ENCODE peak calls at places on chromosomes 12 and 14, in eight cellular contexts. C is naive thymus-derived CD4-positive, alpha-beta T cell; H is HFF-Myc; N is esophagus squamous epithelium; V is heart left ventricle; G is adipocyte; I is IMR-90; F is PC-3. E is an unnamed sample.

GRCh38 chr14:21496453-21496852 is 14.7 kb downstream of the METTL3 start:
- DNase-seq in H (no peak), G (peak), I (peak), F (no peak), C (no peak), V (no peak), N (no peak), E (peak)

GRCh38 chr14:67232066-67232465 is 9.2 kb upstream of the PALS1 start:
- DNase-seq in G (no peak), N (no peak), C (no peak), I (no peak), H (no peak), F (no peak), V (no peak), E (no peak)

GRCh38 chr12:1933342-1933992 is 15.0 kb upstream of the CACNA2D4 start:
- DNase-seq in V (no peak), G (peak), C (no peak), H (no peak), I (peak), F (no peak), N (no peak), E (no peak)

GRCh38 chr12:107681836-107682820 is 3.5 kb upstream of the PWP1 start:
- DNase-seq in G (no peak), F (no peak), V (no peak), N (no peak), C (no peak), H (no peak), I (no peak), E (no peak)

GRCh38 chr12:118126119-118126757 is 9.7 kb upstream of the PEBP1 start:
- DNase-seq in F (no peak), C (no peak), V (peak), H (no peak), N (no peak), G (no peak), I (no peak), E (no peak)

GRCh38 chr14:29548948-29549370 is 378.7 kb downstream of the PRKD1 start:
- DNase-seq in I (peak), F (peak), H (peak), N (no peak), C (no peak), V (no peak), G (peak), E (peak)

GRCh38 chr14:55417955-55418354 is 6.3 kb upstream of the ATG14 start:
- DNase-seq in F (no peak), N (no peak), H (no peak), G (no peak), C (no peak), I (no peak), V (no peak), E (no peak)

GRCh38 chr12:7354521-7354920 is 50.6 kb downstream of the ACSM4 start:
- DNase-seq in V (no peak), G (no peak), N (no peak), F (peak), I (no peak), H (no peak), C (no peak), E (no peak)

GRCh38 chr12:32051511-32052299 is 54.9 kb upstream of the BICD1 start:
- DNase-seq in V (no peak), C (no peak), I (peak), H (peak), G (peak), F (peak), N (no peak), E (peak)

GRCh38 chr14:71103662-71104484 is 196.6 kb downstream of the PCNX1 start:
- DNase-seq in C (no peak), N (no peak), I (peak), V (no peak), G (peak), F (peak), H (peak), E (peak)

GRCh38 chr14:61188936-61189808 is 92.0 kb downstream of the TMEM30B start:
- DNase-seq in H (no peak), C (peak), V (peak), I (peak), G (peak), F (peak), N (no peak), E (peak)

GRCh38 chr14:69651653-69652052 is 40.3 kb downstream of the SUSD6 start:
- DNase-seq in N (no peak), V (no peak), G (no peak), I (peak), F (no peak), H (no peak), C (no peak), E (no peak)

GRCh38 chr12:94644622-94645021 is 5.7 kb downstream of the TMCC3 start:
- DNase-seq in N (no peak), F (peak), G (peak), H (peak), C (no peak), I (peak), V (no peak), E (peak)

GRCh38 chr12:41684997-41685396 is 459.7 kb downstream of the GXYLT1 start:
- DNase-seq in F (no peak), H (no peak), N (no peak), I (no peak), C (no peak), G (peak), V (no peak), E (no peak)

DNA sequence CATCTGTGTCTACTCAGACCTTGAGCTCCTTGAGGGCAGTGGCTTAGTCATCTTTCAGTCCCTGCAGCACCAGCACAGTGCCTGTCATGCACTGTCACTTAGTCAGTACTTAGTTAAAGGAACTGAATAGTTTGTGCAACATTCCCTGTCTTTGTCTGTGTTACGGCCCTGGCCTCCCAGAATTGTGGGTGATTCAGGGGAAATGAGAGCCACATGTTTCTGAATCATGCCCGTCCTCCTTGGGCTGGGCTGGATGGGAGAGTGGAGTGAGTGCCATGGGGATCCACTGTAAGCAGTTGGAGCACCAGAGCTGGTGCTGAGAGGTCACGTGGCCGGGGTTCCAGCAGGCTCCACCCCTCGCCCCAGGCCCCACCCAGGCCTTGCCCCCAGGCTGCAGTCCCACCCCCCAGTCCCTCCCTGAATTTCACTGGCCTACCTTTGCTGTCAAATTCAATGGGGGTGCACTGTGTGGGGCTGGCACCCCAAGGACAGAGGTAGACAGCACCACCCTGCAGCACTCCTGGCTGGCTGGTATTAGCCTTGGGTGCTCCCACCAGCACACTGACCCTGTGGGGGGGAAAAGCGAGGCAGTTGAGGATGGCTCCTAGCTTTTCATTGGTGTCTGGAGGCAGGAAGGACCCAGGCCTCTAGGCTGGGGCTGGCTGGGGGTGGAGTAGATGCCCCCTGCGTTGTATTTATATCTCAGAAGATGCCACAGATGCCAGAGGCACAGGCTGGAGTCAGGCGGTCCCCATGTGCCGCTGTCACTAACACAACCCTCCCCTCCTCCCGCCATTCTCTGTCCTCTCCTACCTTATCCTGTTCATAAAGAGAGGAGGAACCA is 7.4 kb downstream of the ITGA5 start:
- DNase-seq in H (peak), I (peak), F (peak), N (no peak), C (peak), G (peak), V (peak), E (peak)
- H3K4me3 ChIP-seq in H (no peak), I (no peak), F (no peak), N (peak), C (peak), G (no peak), V (no peak), E (no peak)

GRCh38 chr12:96047621-96048211 is 12.3 kb upstream of the LTA4H start:
- DNase-seq in N (no peak), V (no peak), H (no peak), C (no peak), I (peak), F (peak), G (peak), E (peak)
- H3K4me3 ChIP-seq in N (no peak), V (no peak), H (no peak), C (peak), I (no peak), F (peak), G (peak), E (no peak)

DNA sequence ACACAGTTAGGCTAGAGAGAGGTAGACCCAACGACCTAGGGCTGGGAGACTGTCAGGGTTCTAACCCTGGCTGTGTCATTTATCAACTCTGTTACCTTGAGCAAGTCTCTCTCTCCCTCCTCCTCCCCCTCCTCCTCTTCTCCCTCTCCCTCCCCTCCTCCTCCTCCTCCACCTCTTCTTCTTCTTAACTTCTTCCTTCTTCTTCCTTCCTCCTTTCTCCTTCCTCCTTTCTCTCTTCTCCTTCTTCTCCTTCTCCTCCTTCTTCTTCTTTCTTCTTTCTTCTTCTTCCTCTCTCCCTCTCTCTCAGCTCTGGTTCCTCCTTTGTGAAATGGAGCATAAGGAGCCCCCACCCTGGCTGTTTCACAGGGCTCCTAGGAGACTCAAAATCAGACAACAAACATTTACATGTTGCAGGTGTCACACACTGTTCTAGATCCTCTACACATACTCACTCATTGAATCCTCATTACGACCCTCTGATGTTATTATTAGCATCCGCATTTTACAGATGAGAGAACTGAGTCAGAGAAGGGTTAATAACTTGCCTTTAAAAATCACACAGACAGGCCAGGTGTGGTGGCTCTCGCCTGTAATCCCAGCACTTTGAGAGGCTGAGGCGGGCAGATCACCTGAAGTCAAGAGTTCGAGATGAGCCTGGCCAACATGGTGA is 2.2 kb upstream of the KCNH3 start:
- DNase-seq in G (no peak), V (no peak), H (no peak), F (no peak), I (no peak), N (no peak), C (no peak), E (no peak)
- H3K4me3 ChIP-seq in G (no peak), V (no peak), H (no peak), F (no peak), I (no peak), N (no peak), C (no peak), E (no peak)

GRCh38 chr14:64196668-64197411 is 97.3 kb downstream of the ESR2 start:
- DNase-seq in G (peak), F (no peak), V (peak), I (peak), N (no peak), C (no peak), H (no peak), E (peak)
- H3K4me3 ChIP-seq in G (peak), F (no peak), V (peak), I (peak), N (peak), C (no peak), H (peak), E (peak)

DNA sequence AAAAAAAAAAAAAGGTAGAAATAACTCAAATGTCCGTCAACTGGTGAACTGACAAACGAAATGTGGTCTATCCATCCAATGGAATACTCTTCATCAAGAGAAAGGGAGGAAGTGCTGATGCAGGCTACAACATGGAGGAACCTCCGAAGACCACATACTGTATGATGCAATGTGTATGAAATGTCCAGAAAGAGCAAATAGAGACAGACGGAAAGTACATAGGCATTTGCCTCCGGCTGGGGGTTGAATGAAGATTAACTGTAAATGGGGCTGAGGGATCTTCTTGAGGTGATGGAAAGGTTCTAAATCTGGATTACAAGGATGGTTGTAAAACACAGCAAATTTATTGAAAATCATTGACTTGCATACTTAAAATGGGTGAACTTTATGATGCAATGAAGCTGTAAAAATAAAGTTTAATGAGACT is 35.4 kb downstream of the DLK1 start:
- DNase-seq in I (peak), C (no peak), G (peak), V (no peak), F (peak), H (no peak), N (no peak), E (peak)
- H3K4me3 ChIP-seq in I (no peak), C (no peak), G (no peak), V (no peak), F (no peak), H (no peak), N (no peak), E (no peak)

GRCh38 chr12:57009949-57010626 is 3.7 kb upstream of the ZBTB39 start:
- DNase-seq in V (no peak), G (no peak), N (no peak), H (no peak), F (no peak), I (no peak), C (no peak), E (no peak)
- H3K4me3 ChIP-seq in V (no peak), G (no peak), N (no peak), H (no peak), F (no peak), I (no peak), C (no peak), E (no peak)

DNA sequence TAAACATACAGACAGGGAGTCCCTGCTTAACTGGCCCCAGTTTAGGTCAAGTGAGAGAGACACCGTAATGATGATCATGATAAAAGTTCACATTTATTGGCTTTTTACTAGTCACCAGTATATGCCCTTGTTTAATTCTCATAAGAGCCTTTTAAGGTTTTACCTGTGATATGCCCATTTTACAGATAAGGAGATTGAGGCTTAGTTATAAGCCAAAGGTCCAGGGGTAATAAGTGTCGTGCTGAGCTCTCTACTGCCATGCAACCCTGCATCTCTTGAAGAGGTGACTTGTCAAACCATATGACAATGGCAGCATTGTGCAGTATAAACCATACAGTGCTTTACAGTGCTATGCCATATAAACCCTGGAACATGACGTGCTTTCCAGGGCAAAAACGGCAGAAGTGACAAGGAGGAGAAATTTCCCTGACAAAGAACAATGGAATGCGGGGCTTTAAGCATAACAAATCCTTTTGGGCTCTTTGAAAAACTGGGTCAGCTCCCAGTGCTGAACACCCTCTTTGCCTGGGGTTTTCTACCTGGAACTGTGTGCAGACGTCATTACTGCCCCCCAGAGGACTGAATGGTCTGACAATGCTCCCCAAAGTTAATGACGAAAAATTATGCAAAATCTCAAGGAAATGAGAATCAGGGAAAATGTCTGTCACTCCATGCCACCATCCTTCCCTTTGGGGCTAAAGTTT is 59.7 kb upstream of the C14orf132 start:
- DNase-seq in G (peak), I (no peak), H (no peak), F (no peak), V (no peak), C (no peak), N (no peak), E (no peak)
- H3K4me3 ChIP-seq in G (no peak), I (no peak), H (no peak), F (no peak), V (no peak), C (no peak), N (no peak), E (no peak)

GRCh38 chr12:97781342-97781741 is 318.7 kb downstream of the RMST start:
- DNase-seq in F (no peak), C (no peak), I (no peak), H (no peak), G (no peak), N (no peak), V (no peak), E (no peak)

DNA sequence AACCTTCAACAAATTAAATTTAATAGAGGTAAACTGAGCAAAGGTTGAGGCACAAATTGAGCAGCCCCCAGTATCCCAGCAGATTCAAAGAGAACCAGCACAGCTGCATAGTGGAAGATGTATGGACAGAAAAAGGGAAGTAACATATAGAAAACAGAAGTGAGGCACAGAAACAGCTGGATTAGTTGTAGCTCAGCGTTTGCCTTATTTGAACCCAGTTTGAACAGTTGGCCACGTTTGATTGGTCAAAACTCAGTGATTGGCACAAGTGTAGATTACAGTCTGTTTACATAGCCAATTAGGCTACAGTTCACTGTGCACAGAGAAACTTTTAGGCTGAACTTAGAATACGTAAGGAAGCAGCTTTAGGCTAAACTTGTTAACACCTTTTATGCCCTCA is 315.5 kb downstream of the RMST start:
- DNase-seq in N (no peak), C (no peak), H (no peak), V (no peak), I (no peak), F (no peak), G (no peak), E (no peak)
- H3K4me3 ChIP-seq in N (no peak), C (no peak), H (no peak), V (no peak), I (no peak), F (no peak), G (no peak), E (no peak)